ENCODE peak calls at places on chromosomes 12 and 14, in five cellular contexts. Y, N, L, O and A are unnamed samples.

GRCh38 chr12:24069532-24070395 is 120.3 kb upstream of the SOX5 start:
- DNase-seq in Y (peak), N (peak), L (no peak), O (no peak), A (no peak)

GRCh38 chr14:69105326-69105725 is 47.6 kb downstream of the DCAF5 start:
- DNase-seq in Y (no peak), N (no peak), L (peak), O (no peak), A (peak)

GRCh38 chr12:52658196-52658595 is 6.2 kb upstream of the KRT2 start:
- DNase-seq in Y (peak), N (no peak), L (no peak), O (no peak), A (no peak)

GRCh38 chr12:50662121-50662480 is 101.8 kb upstream of the ATF1 start:
- DNase-seq in Y (no peak), N (no peak), L (no peak), O (no peak), A (no peak)

GRCh38 chr12:91189526-91189925 is 6.9 kb upstream of the DCN start:
- DNase-seq in Y (no peak), N (no peak), L (no peak), O (no peak), A (no peak)

GRCh38 chr12:117686911-117687377 is 281.8 kb downstream of the KSR2 start:
- DNase-seq in Y (no peak), N (no peak), L (peak), O (no peak), A (no peak)

GRCh38 chr12:127401536-127401935 is 865.4 kb upstream of the TMEM132C start:
- DNase-seq in Y (no peak), N (no peak), L (no peak), O (no peak), A (no peak)

GRCh38 chr14:79281244-79282199 is 929.8 kb downstream of the DIO2 start:
- DNase-seq in Y (no peak), N (no peak), L (no peak), O (peak), A (no peak)

GRCh38 chr12:40552868-40553267 is 139.4 kb upstream of the CNTN1 start:
- DNase-seq in Y (no peak), N (no peak), L (no peak), O (no peak), A (no peak)

GRCh38 chr14:82223276-82223675 is 689.6 kb upstream of the SEL1L start:
- DNase-seq in Y (no peak), N (no peak), L (no peak), O (no peak), A (no peak)

GRCh38 chr14:52998376-52999010 is 47.6 kb upstream of the FERMT2 start:
- DNase-seq in Y (no peak), N (no peak), L (peak), O (no peak), A (no peak)

GRCh38 chr14:68843471-68844209 is 50.8 kb upstream of the ZFP36L1 start:
- DNase-seq in Y (peak), N (peak), L (peak), O (peak), A (peak)

GRCh38 chr14:59474172-59474571 is 9.0 kb upstream of the GPR135 start:
- DNase-seq in Y (no peak), N (no peak), L (no peak), O (no peak), A (no peak)

GRCh38 chr14:104968541-104969401 is 9.4 kb downstream of the AHNAK2 start:
- DNase-seq in Y (peak), N (no peak), L (peak), O (no peak), A (peak)

GRCh38 chr14:86934196-86934595 is 1058.8 kb downstream of the GALC start:
- DNase-seq in Y (no peak), N (no peak), L (no peak), O (no peak), A (no peak)

GRCh38 chr12:132986885-132987225 is 688 bp downstream of the ZNF26 start:
- DNase-seq in Y (no peak), N (no peak), L (no peak), O (no peak), A (peak)

GRCh38 chr12:55712700-55713415 is 3.0 kb upstream of the BLOC1S1 start:
- DNase-seq in Y (no peak), N (no peak), L (no peak), O (no peak), A (no peak)

GRCh38 chr12:49983892-49984291 is 11.1 kb downstream of the AQP6 start:
- DNase-seq in Y (no peak), N (no peak), L (peak), O (no peak), A (peak)

GRCh38 chr14:91669867-91670266 is 62.0 kb downstream of the CATSPERB start:
- DNase-seq in Y (no peak), N (no peak), L (no peak), O (no peak), A (no peak)

GRCh38 chr14:24079521-24080141 is 8.3 kb downstream of the CPNE6 start:
- DNase-seq in Y (peak), N (peak), L (no peak), O (peak), A (no peak)

GRCh38 chr12:65532744-65533143 is 254.3 kb downstream of the MSRB3 start:
- DNase-seq in Y (no peak), N (no peak), L (peak), O (no peak), A (no peak)

GRCh38 chr14:23406725-23407355 is 1.2 kb downstream of the MYH6 start:
- DNase-seq in Y (no peak), N (no peak), L (no peak), O (no peak), A (no peak)

GRCh38 chr12:78865297-78865955 is 852 bp downstream of the SYT1 start:
- DNase-seq in Y (no peak), N (no peak), L (no peak), O (no peak), A (no peak)

GRCh38 chr14:22886500-22887259 is 3.7 kb downstream of the REM2 start:
- DNase-seq in Y (peak), N (peak), L (peak), O (peak), A (peak)

GRCh38 chr12:116996058-116996457 is 85.3 kb downstream of the FBXW8 start:
- DNase-seq in Y (no peak), N (no peak), L (no peak), O (no peak), A (no peak)

GRCh38 chr12:74415633-74416032 is 122.0 kb upstream of the ATXN7L3B start:
- DNase-seq in Y (no peak), N (peak), L (peak), O (no peak), A (no peak)

GRCh38 chr14:103496776-103497175 is 25.9 kb downstream of the CKB start:
- DNase-seq in Y (no peak), N (no peak), L (peak), O (no peak), A (no peak)

GRCh38 chr12:8037947-8038346 is 5.4 kb downstream of the FOXJ2 start:
- DNase-seq in Y (no peak), N (no peak), L (no peak), O (no peak), A (no peak)

GRCh38 chr14:68951051-68951797 is 27.9 kb downstream of the ACTN1 start:
- DNase-seq in Y (no peak), N (no peak), L (peak), O (no peak), A (peak)

GRCh38 chr14:58796636-58797429 is 159.1 kb downstream of the DACT1 start:
- DNase-seq in Y (no peak), N (no peak), L (peak), O (no peak), A (peak)

GRCh38 chr14:75822522-75823288 is 159.1 kb downstream of the TGFB3 start:
- DNase-seq in Y (no peak), N (no peak), L (peak), O (no peak), A (no peak)

GRCh38 chr12:69151254-69151751 is 88.1 kb upstream of the CPSF6 start:
- DNase-seq in Y (no peak), N (no peak), L (peak), O (no peak), A (no peak)

GRCh38 chr12:38995249-38995648 is 89.9 kb upstream of the CPNE8 start:
- DNase-seq in Y (no peak), N (no peak), L (no peak), O (no peak), A (no peak)

GRCh38 chr12:106197906-106198623 is 49.8 kb downstream of the CKAP4 start:
- DNase-seq in Y (no peak), N (no peak), L (no peak), O (no peak), A (no peak)

DNA sequence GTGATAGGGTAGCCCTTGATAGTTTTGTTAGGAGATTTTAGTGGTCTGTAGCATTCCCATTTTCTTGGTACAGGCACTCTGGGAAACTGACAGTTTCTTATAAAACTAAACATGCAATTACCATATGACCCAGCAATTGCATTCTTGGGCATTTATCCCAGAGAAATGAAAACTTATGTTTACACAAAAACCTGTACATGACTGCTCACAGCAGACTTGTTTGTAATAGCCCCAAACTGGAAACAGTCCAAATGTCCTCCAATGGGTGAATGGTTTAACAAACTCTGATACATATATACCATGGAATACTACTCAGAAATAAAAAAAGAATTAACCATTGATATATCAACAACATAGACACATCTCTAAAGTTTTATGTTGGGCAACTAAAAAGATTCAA is 75.5 kb downstream of the BORCS5 start:
- DNase-seq in Y (no peak), N (no peak), L (peak), O (no peak), A (no peak)
- H3K27ac ChIP-seq in Y (no peak), N (no peak), L (no peak), O (no peak), A (no peak)

GRCh38 chr14:101726295-101726953 is 35.1 kb upstream of the PPP2R5C start:
- DNase-seq in Y (no peak), N (no peak), L (no peak), O (no peak), A (no peak)

GRCh38 chr14:101727611-101728010 is 33.9 kb upstream of the PPP2R5C start:
- DNase-seq in Y (no peak), N (no peak), L (no peak), O (no peak), A (no peak)

GRCh38 chr14:101730626-101731186 is 30.8 kb upstream of the PPP2R5C start:
- DNase-seq in Y (no peak), N (no peak), L (no peak), O (no peak), A (no peak)

GRCh38 chr14:101729382-101729781 is 32.1 kb upstream of the PPP2R5C start:
- DNase-seq in Y (no peak), N (no peak), L (no peak), O (no peak), A (no peak)

GRCh38 chr14:101726954-101727302 is 34.6 kb upstream of the PPP2R5C start:
- DNase-seq in Y (no peak), N (no peak), L (no peak), O (no peak), A (no peak)
- H3K4me2 ChIP-seq in Y (no peak), N (no peak), L (no peak), O (no peak), A (no peak)

GRCh38 chr14:41285193-41285748 is 321.4 kb upstream of the LRFN5 start:
- DNase-seq in Y (no peak), N (peak), L (peak), O (peak), A (peak)
- H2BK12ac ChIP-seq in Y (no peak), N (no peak), L (no peak), O (no peak), A (no peak)

GRCh38 chr14:100279133-100279532 is 27.1 kb downstream of the SLC25A29 start:
- DNase-seq in Y (no peak), N (no peak), L (no peak), O (no peak), A (no peak)
- H3K27ac ChIP-seq in Y (no peak), N (no peak), L (no peak), O (no peak), A (no peak)

GRCh38 chr12:124388679-124389536 is 94.0 kb downstream of the RFLNA start:
- DNase-seq in Y (peak), N (peak), L (peak), O (peak), A (peak)

GRCh38 chr12:124391340-124392261 is 96.7 kb downstream of the RFLNA start:
- DNase-seq in Y (no peak), N (no peak), L (peak), O (no peak), A (peak)

GRCh38 chr12:124390442-124391116 is 95.7 kb downstream of the RFLNA start:
- DNase-seq in Y (no peak), N (no peak), L (peak), O (no peak), A (peak)

GRCh38 chr12:124388038-124388676 is 93.3 kb downstream of the RFLNA start:
- DNase-seq in Y (no peak), N (no peak), L (no peak), O (no peak), A (no peak)

DNA sequence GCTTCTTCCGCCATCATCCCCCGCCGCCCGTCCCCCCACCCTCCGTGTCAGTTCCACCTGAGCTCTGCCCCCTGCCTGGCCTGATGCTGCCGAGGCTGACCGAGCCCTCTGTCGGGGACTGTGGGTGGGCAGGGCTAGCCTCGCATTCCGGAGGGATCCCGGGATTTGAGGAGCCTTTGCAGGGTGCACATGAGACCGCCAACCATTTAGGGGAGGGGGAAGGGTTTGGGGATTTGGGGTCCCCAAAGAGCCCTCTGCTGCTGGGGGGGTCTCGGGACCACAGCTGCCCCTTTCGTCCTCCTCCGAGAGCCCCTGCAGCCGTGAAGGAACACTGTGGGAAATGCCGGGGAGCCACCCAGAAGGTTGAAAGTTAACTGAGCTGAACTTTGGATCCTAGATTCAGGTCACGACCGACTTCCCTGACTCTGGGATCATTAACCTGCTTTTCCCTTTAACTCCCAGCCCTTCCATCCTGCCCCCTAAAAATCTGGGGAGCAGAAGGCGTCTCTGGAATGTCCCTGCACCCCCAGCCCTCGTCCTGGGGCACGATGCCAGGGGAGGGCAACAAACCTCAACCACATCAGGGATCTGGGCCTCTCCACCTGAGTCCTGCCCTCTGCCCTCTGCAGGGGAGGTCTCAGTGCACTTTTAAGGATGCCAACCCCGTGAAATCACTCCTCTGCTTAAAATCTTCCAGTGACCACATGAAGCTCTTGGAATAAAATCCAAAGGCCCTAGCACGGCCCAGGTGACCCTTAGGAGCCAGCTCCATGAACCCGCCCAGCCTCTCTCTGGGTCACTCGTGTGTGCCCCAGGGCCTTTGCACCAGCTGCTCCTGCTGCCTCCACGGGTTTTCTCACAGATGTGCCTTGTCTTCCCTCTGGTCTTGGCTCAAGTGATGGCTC is 94.9 kb downstream of the RFLNA start:
- DNase-seq in Y (no peak), N (peak), L (no peak), O (peak), A (peak)
- H3K4me2 ChIP-seq in Y (peak), N (peak), L (peak), O (peak), A (peak)

DNA sequence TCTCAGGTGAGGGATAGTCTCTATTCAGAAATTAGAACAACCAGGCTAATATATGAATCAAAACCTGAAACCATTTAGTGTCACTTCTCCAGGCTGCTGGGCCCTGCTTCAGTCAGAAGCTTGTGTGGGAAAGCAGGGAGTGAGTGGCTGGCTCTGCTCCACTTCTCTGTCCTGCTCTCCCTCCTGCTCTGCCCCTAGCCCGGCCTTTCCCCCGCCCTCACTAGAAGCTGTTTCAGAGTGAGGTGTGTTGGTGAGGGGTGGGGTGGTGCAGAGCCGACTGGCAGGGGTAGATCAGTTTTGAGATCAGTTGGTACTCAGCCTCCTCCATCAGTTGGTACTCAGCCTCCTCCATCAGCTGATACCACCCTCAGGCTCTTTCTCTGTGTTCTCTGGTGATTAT is 7.0 kb upstream of the PPP1R1A start:
- DNase-seq in Y (no peak), N (no peak), L (no peak), O (no peak), A (no peak)
- H2BK12ac ChIP-seq in Y (no peak), N (no peak), L (no peak), O (no peak), A (no peak)

GRCh38 chr12:19922687-19923086 is 445.6 kb upstream of the PDE3A start:
- DNase-seq in Y (no peak), N (no peak), L (no peak), O (no peak), A (no peak)

GRCh38 chr12:19927661-19928060 is 440.7 kb upstream of the PDE3A start:
- DNase-seq in Y (no peak), N (no peak), L (no peak), O (no peak), A (no peak)

DNA sequence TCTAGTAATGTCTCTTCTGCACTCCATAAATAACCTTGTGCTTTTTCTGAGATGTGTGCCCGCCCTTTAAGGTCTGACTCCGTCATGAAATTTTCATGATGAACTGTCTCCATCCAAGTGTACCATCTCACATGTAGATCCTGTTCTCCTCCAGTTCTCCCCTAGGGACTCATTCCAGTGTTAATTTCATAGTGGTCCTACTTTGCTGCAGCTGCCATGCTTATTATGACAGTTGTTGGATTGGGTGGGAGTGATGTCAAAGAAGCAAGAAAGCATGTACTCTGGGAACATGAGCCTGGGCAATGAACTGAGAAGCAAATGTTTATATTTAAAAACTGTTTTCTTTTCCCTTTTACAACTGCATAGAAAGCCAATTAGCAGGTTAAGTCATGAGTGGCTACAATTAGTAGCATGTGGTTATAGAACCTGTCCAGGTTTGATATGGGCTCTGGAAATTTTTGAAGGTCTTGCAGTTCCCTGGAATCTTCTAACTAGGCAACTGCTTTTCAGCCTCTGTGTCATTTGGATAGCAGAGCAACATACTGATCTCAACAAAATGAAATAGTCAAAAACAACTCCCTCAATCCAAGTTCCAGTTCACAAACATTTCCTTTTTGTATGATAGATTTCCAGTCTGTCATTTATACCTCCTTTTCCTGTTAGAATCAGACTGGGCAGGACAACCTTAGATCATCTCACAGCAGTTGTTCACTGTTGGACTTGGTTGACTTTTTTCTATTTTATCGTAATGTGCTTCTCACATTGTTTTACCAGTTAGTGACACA is 442.3 kb upstream of the PDE3A start:
- DNase-seq in Y (no peak), N (no peak), L (no peak), O (no peak), A (no peak)
- H3K27ac ChIP-seq in Y (no peak), N (no peak), L (no peak), O (no peak), A (no peak)

DNA sequence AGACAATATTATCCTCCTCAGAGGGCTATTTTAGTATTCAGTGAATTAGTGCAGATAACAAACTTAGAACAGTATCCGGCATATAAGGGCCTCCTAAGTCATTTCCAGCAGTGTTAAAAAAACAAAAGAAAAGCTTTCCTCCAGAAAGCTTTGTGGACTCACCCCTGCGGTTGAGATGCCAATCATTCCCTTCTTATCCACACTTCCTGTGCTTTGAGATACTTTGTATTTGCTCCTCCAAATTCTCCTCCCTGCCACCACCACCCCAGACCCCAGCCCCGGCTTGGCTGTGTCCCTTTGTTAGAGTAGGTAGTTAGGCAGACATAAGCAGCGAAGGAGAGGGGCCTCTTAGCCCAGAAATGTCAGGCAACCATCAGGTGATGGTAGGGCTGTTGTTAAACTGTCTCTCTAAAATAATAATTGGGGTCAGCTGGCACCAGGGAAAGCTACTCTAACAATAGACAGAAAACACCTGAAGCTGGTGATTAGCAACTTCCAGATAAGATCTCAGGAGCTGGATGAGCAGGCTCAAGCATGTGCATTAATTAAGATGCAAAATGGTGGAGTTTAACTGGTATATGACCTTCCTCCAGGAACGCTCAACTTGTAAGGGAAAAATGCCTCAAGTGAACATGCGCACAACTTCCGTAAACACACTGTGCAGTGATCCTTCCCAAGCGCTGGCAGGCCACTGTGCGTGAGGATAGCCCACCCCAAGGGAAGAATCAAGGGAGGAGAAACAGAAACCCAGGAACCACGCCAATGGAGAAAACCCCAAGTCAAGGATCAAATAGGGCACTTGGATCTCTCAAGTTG is 152.1 kb upstream of the EEA1 start:
- DNase-seq in Y (peak), N (no peak), L (peak), O (peak), A (no peak)
- H3K4me2 ChIP-seq in Y (peak), N (no peak), L (no peak), O (peak), A (peak)

GRCh38 chr12:45601888-45602287 is 127.6 kb upstream of the ARID2 start:
- DNase-seq in Y (no peak), N (no peak), L (no peak), O (no peak), A (no peak)
- H2BK12ac ChIP-seq in Y (no peak), N (no peak), L (no peak), O (no peak), A (no peak)